ENCODE peak calls at places on chromosomes 12 and 14, in six cellular contexts. S is heart left ventricle; V is left ventricle myocardium inferior; D is spleen; F is uterus; M is CD8-positive, alpha-beta T cell. K is an unnamed sample. For H3K4me1 and H3K36me3, the result is how much of the 10 kb centered on the place peaks cover.

GRCh38 chr12:28539691-28540323 is 349.6 kb downstream of the CCDC91 start:
- DNase-seq in S (no peak), V (no peak), D (no peak), F (no peak), M (no peak), K (no peak)

GRCh38 chr12:40382217-40382616 is 157.4 kb downstream of the LRRK2 start:
- DNase-seq in S (no peak), V (no peak), D (no peak), F (no peak), M (no peak), K (no peak)

GRCh38 chr14:97113339-97113738 is 316.2 kb downstream of the VRK1 start:
- DNase-seq in S (no peak), V (no peak), D (no peak), F (no peak), M (no peak), K (no peak)

GRCh38 chr14:93728651-93729016 is 59.7 kb downstream of the PRIMA1 start:
- DNase-seq in S (no peak), V (no peak), D (peak), F (no peak), M (no peak), K (no peak)

GRCh38 chr14:65927871-65928270 is 515.3 kb downstream of the FUT8 start:
- DNase-seq in S (no peak), V (no peak), D (peak), F (no peak), M (peak), K (no peak)

GRCh38 chr12:49930515-49931288 is 19.8 kb upstream of the AQP2 start:
- DNase-seq in S (no peak), V (no peak), D (no peak), F (no peak), M (no peak), K (no peak)

GRCh38 chr12:120367252-120367923 is 1.6 kb downstream of the MSI1 start:
- DNase-seq in S (no peak), V (no peak), D (no peak), F (no peak), M (no peak), K (no peak)

GRCh38 chr12:131452444-131452860 is 258.4 kb upstream of the SFSWAP start:
- DNase-seq in S (no peak), V (no peak), D (peak), F (no peak), M (peak), K (no peak)

GRCh38 chr12:78406776-78407335 is 457.7 kb upstream of the SYT1 start:
- DNase-seq in S (no peak), V (no peak), D (no peak), F (no peak), M (no peak), K (no peak)

GRCh38 chr12:69821441-69822204 is 3.4 kb upstream of the MYRFL start:
- DNase-seq in S (no peak), V (no peak), D (no peak), F (no peak), M (no peak), K (no peak)

GRCh38 chr14:101843665-101844064 is 82.2 kb downstream of the PPP2R5C start:
- DNase-seq in S (no peak), V (no peak), D (peak), F (no peak), M (peak), K (no peak)

GRCh38 chr12:103494388-103494787 is 1.4 kb downstream of the C12orf42 start:
- DNase-seq in S (no peak), V (no peak), D (no peak), F (no peak), M (no peak), K (no peak)

GRCh38 chr12:39692258-39692853 is 72.8 kb upstream of the ABCD2 start:
- DNase-seq in S (no peak), V (no peak), D (no peak), F (no peak), M (no peak), K (no peak)

GRCh38 chr12:52074656-52075408 is 4.7 kb upstream of the SMIM41 start:
- DNase-seq in S (no peak), V (no peak), D (peak), F (no peak), M (no peak), K (no peak)

GRCh38 chr12:5076761-5077160 is 33.1 kb downstream of the KCNA5 start:
- DNase-seq in S (peak), V (peak), D (no peak), F (no peak), M (no peak), K (peak)

GRCh38 chr12:105057174-105057573 is 27.1 kb downstream of the ALDH1L2 start:
- DNase-seq in S (no peak), V (no peak), D (no peak), F (no peak), M (no peak), K (no peak)

GRCh38 chr12:95337176-95337575 is 119.6 kb downstream of the VEZT start:
- DNase-seq in S (no peak), V (no peak), D (no peak), F (no peak), M (no peak), K (no peak)

GRCh38 chr12:27818421-27818918 is 38.4 kb upstream of the MANSC4 start:
- DNase-seq in S (no peak), V (no peak), D (no peak), F (peak), M (no peak), K (no peak)

GRCh38 chr12:96810057-96810456 is 97.0 kb upstream of the NEDD1 start:
- DNase-seq in S (no peak), V (no peak), D (no peak), F (no peak), M (no peak), K (no peak)

GRCh38 chr14:22510527-22511110 is 78.4 kb downstream of the DAD1 start:
- DNase-seq in S (no peak), V (no peak), D (no peak), F (no peak), M (no peak), K (no peak)

GRCh38 chr12:3452348-3452747 is 38.7 kb upstream of the PRMT8 start:
- DNase-seq in S (no peak), V (no peak), D (no peak), F (no peak), M (no peak), K (no peak)

GRCh38 chr12:88752183-88752582 is 171.9 kb upstream of the KITLG start:
- DNase-seq in S (no peak), V (no peak), D (no peak), F (no peak), M (no peak), K (no peak)

DNA sequence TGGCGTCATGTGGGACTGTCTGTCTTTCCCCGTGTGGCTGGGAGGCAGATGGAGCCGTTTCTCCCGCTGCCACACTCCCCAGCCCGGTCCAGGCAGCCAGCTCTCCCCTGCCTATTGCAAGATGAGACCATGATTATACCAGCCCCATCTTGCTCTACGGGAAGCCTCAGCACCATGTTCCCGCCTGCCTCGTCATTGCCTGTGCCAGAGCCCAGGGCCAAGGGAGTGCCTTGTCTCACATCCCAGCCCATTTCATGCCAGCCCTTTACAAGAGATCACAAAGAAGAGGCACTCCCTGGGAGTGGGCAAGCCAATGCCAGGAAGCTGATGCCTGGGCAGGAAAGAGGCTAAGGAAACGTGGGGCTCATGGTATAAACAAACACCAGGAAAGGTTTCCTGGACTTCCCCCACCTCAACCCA is 23.9 kb downstream of the GPR68 start:
- DNase-seq in S (no peak), V (no peak), D (no peak), F (no peak), M (no peak), K (no peak)
- H3K4me1 ChIP-seq in S (under half), V (half or more), D (under half), F (under half), M (under half), K (under half)

DNA sequence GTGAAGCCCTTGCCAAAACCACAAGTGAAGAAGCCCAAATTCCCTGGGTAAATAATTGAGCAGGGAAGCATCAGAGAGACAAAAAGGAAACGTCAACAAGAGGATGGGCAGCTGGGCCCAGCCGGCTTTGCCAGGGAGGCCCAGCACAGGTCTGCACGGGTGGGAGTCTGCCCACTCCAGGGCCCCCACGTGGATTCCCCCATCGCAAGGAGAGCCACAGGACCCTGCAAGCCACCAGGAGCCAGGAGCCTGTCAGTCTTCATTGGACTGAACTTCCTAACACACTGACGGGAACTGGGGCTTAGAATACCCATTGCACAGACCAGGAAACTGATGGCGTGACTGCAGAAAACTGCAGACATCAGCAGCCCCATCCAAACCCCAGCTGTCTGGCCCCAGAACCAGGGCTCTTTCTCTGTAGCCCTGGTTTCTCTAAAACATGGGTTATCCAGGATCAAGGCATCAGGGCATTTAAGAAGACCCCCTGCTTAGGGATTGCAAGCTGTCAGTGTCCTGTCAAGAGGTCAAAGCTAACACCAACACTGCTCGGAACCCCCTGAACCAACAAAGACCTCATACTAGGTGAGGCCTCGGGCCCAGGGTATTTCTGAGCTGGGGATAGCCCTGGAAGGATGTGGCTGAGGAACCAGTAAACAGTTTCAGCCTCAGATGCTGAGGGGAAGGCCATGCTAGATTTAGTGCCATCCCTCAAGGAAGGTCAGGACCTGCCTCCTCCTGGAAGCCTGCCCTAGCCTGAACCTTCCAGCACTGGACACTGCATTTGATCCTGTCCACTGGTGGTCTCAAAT is 39.4 kb downstream of the BCL11B start:
- DNase-seq in S (no peak), V (no peak), D (peak), F (no peak), M (no peak), K (no peak)
- H3K36me3 ChIP-seq in S (under half), V (under half), D (under half), F (under half), M (under half), K (under half)

GRCh38 chr14:64844272-64844671 is 35.4 kb downstream of the SPTB start:
- DNase-seq in S (no peak), V (no peak), D (no peak), F (no peak), M (no peak), K (no peak)

GRCh38 chr14:64844993-64845536 is 34.6 kb downstream of the SPTB start:
- DNase-seq in S (no peak), V (no peak), D (no peak), F (no peak), M (no peak), K (no peak)

GRCh38 chr14:64841772-64842490 is 37.8 kb downstream of the SPTB start:
- DNase-seq in S (peak), V (peak), D (no peak), F (no peak), M (no peak), K (peak)

GRCh38 chr14:64848239-64848638 is 31.5 kb downstream of the SPTB start:
- DNase-seq in S (no peak), V (no peak), D (no peak), F (no peak), M (no peak), K (no peak)

DNA sequence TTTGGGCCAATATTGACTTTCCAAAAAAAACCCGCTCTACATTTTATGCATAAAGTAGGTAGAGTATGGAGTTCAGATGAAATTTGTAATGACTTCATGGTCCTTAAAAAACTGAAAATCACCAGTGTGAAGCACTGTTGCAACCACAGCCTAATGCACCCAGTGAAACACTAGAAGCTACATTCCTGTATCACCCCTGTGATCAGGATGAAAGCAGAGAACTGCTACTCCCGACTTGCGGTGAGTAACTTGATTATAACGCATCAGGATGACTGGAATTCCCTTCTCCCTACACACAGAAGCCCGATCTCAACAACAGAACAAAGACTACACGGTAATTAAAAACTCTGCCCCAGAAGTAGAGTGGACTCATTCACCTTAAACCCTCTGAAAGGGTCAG is 33.8 kb downstream of the SPTB start:
- DNase-seq in S (no peak), V (no peak), D (no peak), F (no peak), M (no peak), K (no peak)
- TF ChIP-seq CTCF in S (no peak), V (no peak), D (no peak), F (no peak), M (no peak), K (no peak)

DNA sequence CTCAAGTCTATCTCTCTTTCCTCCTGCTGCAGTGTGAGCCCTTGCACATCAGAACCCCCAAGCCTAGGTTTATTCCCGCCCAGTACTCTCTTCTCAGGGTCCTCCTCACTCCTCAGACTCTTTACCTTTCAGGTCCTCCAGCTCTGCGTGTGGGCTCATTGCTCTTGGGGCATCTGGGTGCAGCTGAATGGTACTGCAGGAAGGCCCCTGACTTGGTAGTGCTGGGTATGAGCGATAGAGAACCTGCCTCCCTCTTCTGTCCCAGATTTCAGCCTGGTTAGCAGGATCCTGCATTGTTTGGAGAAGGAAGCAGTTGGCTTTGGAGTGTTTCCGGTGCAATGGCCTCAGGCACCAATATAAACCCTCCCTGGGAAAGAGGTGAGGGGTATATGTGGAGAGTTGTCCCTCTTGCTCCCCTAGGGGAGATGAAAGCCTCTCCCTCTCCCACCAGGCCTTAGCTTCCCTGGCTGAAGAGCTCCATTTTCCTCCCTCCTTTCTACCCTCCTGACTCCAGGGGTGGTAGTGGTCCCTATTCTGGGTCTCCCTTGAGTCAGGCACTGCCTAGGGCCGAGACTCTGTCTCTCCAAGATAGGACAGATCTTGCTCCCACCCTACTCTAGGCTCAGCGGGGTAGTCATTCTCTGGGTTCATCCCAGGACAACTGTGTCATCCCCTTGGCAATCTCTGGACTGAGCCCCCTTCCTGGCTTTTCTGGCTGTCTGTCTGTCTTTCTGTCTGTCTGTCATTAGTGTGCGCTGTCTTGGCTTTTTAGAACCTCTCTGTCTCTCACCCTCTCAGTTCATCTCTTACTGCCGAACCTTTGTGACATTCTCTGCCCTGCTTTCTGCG is 3.8 kb downstream of the LRP1 start:
- DNase-seq in S (no peak), V (no peak), D (peak), F (no peak), M (no peak), K (no peak)
- H3K4me1 ChIP-seq in S (half or more), V (half or more), D (half or more), F (under half), M (under half), K (under half)

GRCh38 chr12:53468286-53468685 is 16.4 kb downstream of the PCBP2 start:
- DNase-seq in S (no peak), V (no peak), D (no peak), F (no peak), M (no peak), K (no peak)
- H3K36me3 ChIP-seq in S (half or more), V (half or more), D (half or more), F (under half), M (half or more), K (half or more)

GRCh38 chr12:6868211-6869048 is 1.1 kb downstream of the TPI1 start:
- DNase-seq in S (no peak), V (no peak), D (no peak), F (no peak), M (no peak), K (no peak)
- TF ChIP-seq CTCF in S (no peak), V (no peak), D (no peak), F (no peak), M (no peak), K (no peak)

DNA sequence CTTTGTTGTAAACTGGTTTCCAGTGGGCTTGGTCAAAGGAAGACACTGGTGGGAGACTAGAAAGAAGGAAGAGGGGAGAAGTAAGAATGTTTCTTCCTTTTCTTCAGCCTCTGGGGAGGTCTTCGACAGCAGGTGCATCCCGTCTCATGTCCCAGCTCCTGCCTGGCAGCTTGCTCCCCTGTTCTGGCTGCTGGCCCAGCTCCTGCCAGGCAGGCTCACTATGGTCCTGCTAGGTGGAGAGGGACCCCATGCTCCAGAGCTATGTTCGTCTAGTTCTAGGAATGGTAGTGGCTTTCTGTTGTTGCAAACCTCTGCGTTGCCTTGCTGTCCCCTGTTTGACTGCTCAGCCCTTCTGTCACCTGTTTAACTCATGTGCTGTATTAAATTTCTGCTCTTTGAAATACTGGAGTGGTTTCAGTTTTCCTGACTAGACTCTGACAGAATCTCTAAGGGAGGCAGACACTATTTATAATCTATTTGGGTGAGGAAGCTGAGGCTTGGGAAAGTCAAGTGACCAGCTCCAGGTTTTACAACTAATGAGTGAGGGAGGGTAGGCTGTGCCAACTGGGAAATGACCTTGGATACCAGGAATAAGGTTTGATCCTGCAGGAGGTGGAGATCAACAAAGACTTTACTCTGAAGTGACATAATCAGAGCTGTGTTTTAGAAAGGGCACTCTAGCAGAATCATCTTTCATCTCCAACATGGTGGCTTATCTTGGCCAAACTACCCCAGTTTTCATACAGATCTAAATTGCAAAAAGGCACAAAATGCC is 94.7 kb upstream of the DDHD1 start:
- DNase-seq in S (peak), V (no peak), D (no peak), F (no peak), M (no peak), K (no peak)
- H3K4me1 ChIP-seq in S (under half), V (under half), D (under half), F (under half), M (under half), K (under half)

DNA sequence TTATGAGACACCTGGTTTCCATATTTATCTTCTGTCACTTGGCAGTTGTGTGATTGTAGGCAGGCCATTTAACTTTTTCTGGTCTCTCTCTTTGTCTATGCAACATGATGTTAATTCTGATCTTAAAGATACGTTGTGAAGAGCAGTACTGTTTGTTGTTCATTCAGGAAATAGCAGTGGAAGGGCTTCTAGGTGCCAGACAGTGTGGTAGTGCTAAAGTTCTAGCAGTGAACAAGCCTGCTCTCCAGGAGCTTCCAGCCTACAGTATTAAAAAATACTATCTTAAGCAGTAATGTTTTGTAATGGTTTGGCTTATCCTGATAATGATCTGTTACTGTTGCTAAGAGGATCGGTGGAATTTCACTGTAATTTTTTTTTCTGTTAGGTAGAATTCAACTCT is 15.2 kb downstream of the NAA30 start:
- DNase-seq in S (no peak), V (no peak), D (no peak), F (no peak), M (no peak), K (no peak)
- H3K36me3 ChIP-seq in S (half or more), V (under half), D (under half), F (under half), M (under half), K (half or more)

GRCh38 chr12:99393763-99394162 is 253.8 kb upstream of the GARIN6 start:
- DNase-seq in S (no peak), V (no peak), D (no peak), F (no peak), M (no peak), K (no peak)

GRCh38 chr12:99389751-99390150 is 257.8 kb upstream of the GARIN6 start:
- DNase-seq in S (no peak), V (no peak), D (no peak), F (no peak), M (no peak), K (no peak)

GRCh38 chr12:99392091-99392850 is 255.3 kb upstream of the GARIN6 start:
- DNase-seq in S (no peak), V (no peak), D (no peak), F (no peak), M (no peak), K (no peak)

GRCh38 chr12:99387661-99388060 is 259.9 kb upstream of the GARIN6 start:
- DNase-seq in S (no peak), V (no peak), D (no peak), F (no peak), M (no peak), K (no peak)

DNA sequence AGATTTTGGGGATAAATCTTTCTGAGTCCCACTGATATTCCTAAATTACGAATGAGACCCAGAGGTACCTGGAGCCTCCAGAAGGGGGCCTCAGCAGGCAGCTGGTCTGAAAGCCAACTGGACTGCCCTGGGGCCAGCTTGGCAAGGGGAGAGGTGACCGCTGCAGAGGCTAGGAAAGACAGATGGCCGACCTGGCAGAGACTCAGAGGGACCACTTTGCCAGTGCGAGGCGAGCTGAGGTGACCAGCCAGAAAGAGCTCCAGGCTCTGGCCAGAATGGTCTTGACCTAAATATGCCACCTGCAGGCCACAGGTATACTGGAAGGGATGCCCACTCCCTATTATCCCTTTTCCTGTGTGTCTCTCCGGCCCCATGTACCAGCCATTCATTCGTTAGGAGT is 256.8 kb upstream of the GARIN6 start:
- DNase-seq in S (no peak), V (no peak), D (no peak), F (no peak), M (no peak), K (no peak)
- TF ChIP-seq CTCF in S (no peak), V (peak), D (no peak), F (no peak), M (no peak), K (no peak)